ENCODE peak calls at places on chromosomes 6 and 20, in seven cellular contexts. One of them, this sample, is unnamed.

GRCh38 chr6:15793288-15793687 is 130.5 kb upstream of the DTNBP1 start:
- DNase-seq in GM23338: no peak
- DNase-seq in hepatocyte: peak; percentile 65
- DNase-seq in HCT116: no peak
- DNase-seq in GM23248: peak; percentile 76
- DNase-seq in OCI-LY7: no peak
- DNase-seq in Karpas-422: no peak
- DNase-seq in this sample: no peak

GRCh38 chr6:165456327-165456726 is 146.9 kb upstream of the C6orf118 start:
- DNase-seq in GM23338: no peak
- DNase-seq in hepatocyte: no peak
- DNase-seq in HCT116: no peak
- DNase-seq in GM23248: no peak
- DNase-seq in OCI-LY7: no peak
- DNase-seq in Karpas-422: no peak
- DNase-seq in this sample: no peak

GRCh38 chr6:118277631-118278030 is 270.5 kb upstream of the PLN start:
- DNase-seq in GM23338: no peak
- DNase-seq in hepatocyte: no peak
- DNase-seq in HCT116: no peak
- DNase-seq in GM23248: no peak
- DNase-seq in OCI-LY7: no peak
- DNase-seq in Karpas-422: no peak
- DNase-seq in this sample: no peak

GRCh38 chr6:116971959-116972358 is 94.9 kb downstream of the RFX6 start:
- DNase-seq in GM23338: peak; percentile 68
- DNase-seq in hepatocyte: peak; percentile 61
- DNase-seq in HCT116: peak; percentile 54
- DNase-seq in GM23248: peak; percentile 58
- DNase-seq in OCI-LY7: peak; percentile 50
- DNase-seq in Karpas-422: peak; percentile 81
- DNase-seq in this sample: peak; percentile 67

GRCh38 chr6:117600008-117600743 is 2.1 kb downstream of the GOPC start:
- DNase-seq in GM23338: no peak
- DNase-seq in hepatocyte: no peak
- DNase-seq in HCT116: no peak
- DNase-seq in GM23248: peak; percentile 33
- DNase-seq in OCI-LY7: peak; percentile 27
- DNase-seq in Karpas-422: peak; percentile 52
- DNase-seq in this sample: peak; percentile 27

GRCh38 chr20:49540232-49540620 is 27.7 kb downstream of the PTGIS start:
- DNase-seq in GM23338: no peak
- DNase-seq in hepatocyte: no peak
- DNase-seq in HCT116: no peak
- DNase-seq in GM23248: no peak
- DNase-seq in OCI-LY7: no peak
- DNase-seq in Karpas-422: no peak
- DNase-seq in this sample: no peak

GRCh38 chr6:105091140-105091829 is 88.5 kb downstream of the POPDC3 start:
- DNase-seq in GM23338: no peak
- DNase-seq in hepatocyte: no peak
- DNase-seq in HCT116: no peak
- DNase-seq in GM23248: no peak
- DNase-seq in OCI-LY7: no peak
- DNase-seq in Karpas-422: no peak
- DNase-seq in this sample: no peak

GRCh38 chr6:81772741-81773140 is 20.3 kb upstream of the TENT5A start:
- DNase-seq in GM23338: no peak
- DNase-seq in hepatocyte: no peak
- DNase-seq in HCT116: no peak
- DNase-seq in GM23248: peak; percentile 87
- DNase-seq in OCI-LY7: no peak
- DNase-seq in Karpas-422: no peak
- DNase-seq in this sample: no peak

GRCh38 chr20:34997171-34997570 is 41.5 kb downstream of the MYH7B start:
- DNase-seq in GM23338: peak; percentile 89
- DNase-seq in hepatocyte: no peak
- DNase-seq in HCT116: no peak
- DNase-seq in GM23248: no peak
- DNase-seq in OCI-LY7: no peak
- DNase-seq in Karpas-422: no peak
- DNase-seq in this sample: no peak

GRCh38 chr6:109595998-109596397 is 95.0 kb downstream of the AK9 start:
- DNase-seq in GM23338: peak; percentile 66
- DNase-seq in hepatocyte: peak; percentile 31
- DNase-seq in HCT116: peak; percentile 18
- DNase-seq in GM23248: peak; percentile 61
- DNase-seq in OCI-LY7: peak; percentile 12
- DNase-seq in Karpas-422: peak; percentile 56
- DNase-seq in this sample: peak; percentile 26

GRCh38 chr6:76639941-76640340 is 567.5 kb upstream of the IMPG1 start:
- DNase-seq in GM23338: no peak
- DNase-seq in hepatocyte: no peak
- DNase-seq in HCT116: no peak
- DNase-seq in GM23248: no peak
- DNase-seq in OCI-LY7: no peak
- DNase-seq in Karpas-422: no peak
- DNase-seq in this sample: no peak

GRCh38 chr20:59805786-59806577 is 127.5 kb downstream of the SYCP2 start:
- DNase-seq in GM23338: no peak
- DNase-seq in hepatocyte: no peak
- DNase-seq in HCT116: no peak
- DNase-seq in GM23248: no peak
- DNase-seq in OCI-LY7: no peak
- DNase-seq in Karpas-422: no peak
- DNase-seq in this sample: no peak

GRCh38 chr6:166640342-166641043 is 13.4 kb upstream of the RPS6KA2 start:
- DNase-seq in GM23338: peak; percentile 47
- DNase-seq in hepatocyte: no peak
- DNase-seq in HCT116: no peak
- DNase-seq in GM23248: no peak
- DNase-seq in OCI-LY7: no peak
- DNase-seq in Karpas-422: no peak
- DNase-seq in this sample: no peak

GRCh38 chr6:23446394-23447001 is 679.5 kb upstream of the NRSN1 start:
- DNase-seq in GM23338: peak; percentile 42
- DNase-seq in hepatocyte: peak; percentile 63
- DNase-seq in HCT116: peak; percentile 1
- DNase-seq in GM23248: peak; percentile 60
- DNase-seq in OCI-LY7: no peak
- DNase-seq in Karpas-422: no peak
- DNase-seq in this sample: peak; percentile 40

GRCh38 chr6:119442776-119443184 is 93.2 kb upstream of the MAN1A1 start:
- DNase-seq in GM23338: no peak
- DNase-seq in hepatocyte: no peak
- DNase-seq in HCT116: no peak
- DNase-seq in GM23248: no peak
- DNase-seq in OCI-LY7: peak; percentile 99
- DNase-seq in Karpas-422: no peak
- DNase-seq in this sample: peak; percentile 97

GRCh38 chr6:21587182-21587924 is 6.2 kb upstream of the SOX4 start:
- DNase-seq in GM23338: peak; percentile 82
- DNase-seq in hepatocyte: peak; percentile 75
- DNase-seq in HCT116: peak; percentile 46
- DNase-seq in GM23248: peak; percentile 74
- DNase-seq in OCI-LY7: no peak
- DNase-seq in Karpas-422: peak; percentile 68
- DNase-seq in this sample: peak; percentile 47

DNA sequence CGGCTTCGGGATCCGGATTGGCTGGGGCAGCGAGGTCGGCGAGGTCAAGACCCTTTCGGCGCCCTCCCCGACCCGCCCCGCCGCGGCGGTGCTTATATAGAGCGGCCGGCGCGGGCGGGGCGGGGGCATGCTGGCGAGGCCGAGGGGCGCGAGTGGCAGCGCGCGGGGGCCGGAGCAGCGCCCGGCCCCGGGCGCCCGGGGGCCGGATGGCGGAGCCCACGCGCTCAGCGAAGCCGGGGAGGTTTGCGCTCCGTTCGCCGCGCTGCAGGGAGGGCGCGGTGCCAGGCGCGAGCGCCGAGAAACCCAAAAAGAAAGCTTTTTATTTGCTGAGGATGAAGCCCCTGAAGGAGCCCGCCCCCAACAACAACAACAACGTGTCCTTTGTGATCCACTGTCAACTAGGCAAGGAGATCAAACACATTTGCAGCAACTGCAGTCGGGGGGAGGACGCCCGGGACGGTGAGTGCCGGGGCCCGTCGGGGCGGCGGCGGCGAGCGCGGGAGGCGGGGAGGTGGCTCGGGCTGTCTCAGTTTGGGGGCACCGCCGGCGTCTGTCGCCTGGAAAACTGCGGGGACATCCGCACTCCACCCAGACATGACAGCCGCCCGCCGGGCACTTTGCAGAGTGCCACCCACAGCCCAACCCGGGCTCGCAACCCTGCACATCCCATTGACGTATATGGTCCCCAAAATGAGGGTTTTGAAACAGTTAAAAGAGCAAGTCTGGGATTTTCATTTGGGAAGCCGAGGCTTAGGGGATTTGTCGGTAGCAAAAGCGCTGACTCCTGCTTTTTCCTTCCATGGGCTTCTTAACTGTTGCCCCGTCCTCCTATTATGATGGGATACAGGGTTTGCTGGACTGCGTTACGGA is 297.3 kb downstream of the PHACTR1 start:
- DNase-seq in GM23338: peak; percentile 62
- DNase-seq in hepatocyte: peak; percentile 24
- DNase-seq in HCT116: no peak
- DNase-seq in GM23248: peak; percentile 44
- DNase-seq in OCI-LY7: no peak
- DNase-seq in Karpas-422: no peak
- DNase-seq in this sample: no peak
- H3K4me3 ChIP-seq in GM23338: peak overlapping the region; percentile 79
- H3K4me3 ChIP-seq in hepatocyte: peak overlapping the region; percentile 42
- H3K4me3 ChIP-seq in HCT116: no peak overlapping the region
- H3K4me3 ChIP-seq in GM23248: peak overlapping the region; percentile 68
- H3K4me3 ChIP-seq in OCI-LY7: no peak overlapping the region
- H3K4me3 ChIP-seq in Karpas-422: no peak overlapping the region
- H3K4me3 ChIP-seq in this sample: peak overlapping the region; percentile 45

GRCh38 chr6:143264291-143264834 is 186.1 kb downstream of the ADAT2 start:
- DNase-seq in GM23338: no peak
- DNase-seq in hepatocyte: no peak
- DNase-seq in HCT116: no peak
- DNase-seq in GM23248: no peak
- DNase-seq in OCI-LY7: no peak
- DNase-seq in Karpas-422: no peak
- DNase-seq in this sample: no peak

GRCh38 chr6:143262859-143263258 is 187.6 kb downstream of the ADAT2 start:
- DNase-seq in GM23338: no peak
- DNase-seq in hepatocyte: no peak
- DNase-seq in HCT116: no peak
- DNase-seq in GM23248: no peak
- DNase-seq in OCI-LY7: no peak
- DNase-seq in Karpas-422: no peak
- DNase-seq in this sample: no peak

GRCh38 chr6:143258945-143259344 is 191.6 kb downstream of the ADAT2 start:
- DNase-seq in GM23338: no peak
- DNase-seq in hepatocyte: no peak
- DNase-seq in HCT116: no peak
- DNase-seq in GM23248: no peak
- DNase-seq in OCI-LY7: peak; percentile 2
- DNase-seq in Karpas-422: peak; percentile 67
- DNase-seq in this sample: no peak

GRCh38 chr6:143262037-143262436 is 188.5 kb downstream of the ADAT2 start:
- DNase-seq in GM23338: no peak
- DNase-seq in hepatocyte: no peak
- DNase-seq in HCT116: no peak
- DNase-seq in GM23248: no peak
- DNase-seq in OCI-LY7: no peak
- DNase-seq in Karpas-422: no peak
- DNase-seq in this sample: no peak

DNA sequence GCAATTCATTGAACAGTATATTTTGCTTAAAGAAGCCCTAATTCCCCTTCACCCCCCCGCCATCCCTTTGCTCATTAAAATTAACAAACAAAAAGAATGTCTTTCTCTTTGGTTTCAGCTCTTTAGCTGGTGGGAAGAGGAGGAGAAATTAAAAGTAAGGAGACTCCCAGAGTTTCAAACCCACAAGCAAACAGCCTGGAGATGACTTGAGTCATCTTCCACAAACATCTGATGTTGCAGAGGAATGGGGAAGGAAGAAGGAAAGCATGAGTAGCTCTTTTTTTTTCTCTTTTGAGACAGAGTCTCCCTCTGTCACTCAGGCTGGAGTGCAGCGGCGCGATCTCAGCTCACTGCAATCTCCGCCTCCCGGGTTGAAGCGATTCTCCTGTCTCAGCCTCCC is 189.6 kb downstream of the ADAT2 start:
- DNase-seq in GM23338: no peak
- DNase-seq in hepatocyte: no peak
- DNase-seq in HCT116: no peak
- DNase-seq in GM23248: peak; percentile 72
- DNase-seq in OCI-LY7: no peak
- DNase-seq in Karpas-422: no peak
- DNase-seq in this sample: no peak
- H3K9me2 ChIP-seq in GM23338: no peaks in the 10 kb centered on the region
- H3K9me2 ChIP-seq in hepatocyte: no peaks in the 10 kb centered on the region
- H3K9me2 ChIP-seq in HCT116: no peaks in the 10 kb centered on the region
- H3K9me2 ChIP-seq in GM23248: peaks cover 3% of the 10 kb centered on the region
- H3K9me2 ChIP-seq in OCI-LY7: peaks cover 4% of the 10 kb centered on the region
- H3K9me2 ChIP-seq in Karpas-422: no peaks in the 10 kb centered on the region
- H3K9me2 ChIP-seq in this sample: no peaks in the 10 kb centered on the region

GRCh38 chr6:168599118-168599494 is 158.1 kb downstream of the SMOC2 start:
- DNase-seq in GM23338: no peak
- DNase-seq in hepatocyte: no peak
- DNase-seq in HCT116: no peak
- DNase-seq in GM23248: no peak
- DNase-seq in OCI-LY7: no peak
- DNase-seq in Karpas-422: no peak
- DNase-seq in this sample: no peak
- H3K4me3 ChIP-seq in GM23338: no peak overlapping the region
- H3K4me3 ChIP-seq in hepatocyte: no peak overlapping the region
- H3K4me3 ChIP-seq in HCT116: no peak overlapping the region
- H3K4me3 ChIP-seq in GM23248: no peak overlapping the region
- H3K4me3 ChIP-seq in OCI-LY7: no peak overlapping the region
- H3K4me3 ChIP-seq in Karpas-422: no peak overlapping the region
- H3K4me3 ChIP-seq in this sample: no peak overlapping the region

DNA sequence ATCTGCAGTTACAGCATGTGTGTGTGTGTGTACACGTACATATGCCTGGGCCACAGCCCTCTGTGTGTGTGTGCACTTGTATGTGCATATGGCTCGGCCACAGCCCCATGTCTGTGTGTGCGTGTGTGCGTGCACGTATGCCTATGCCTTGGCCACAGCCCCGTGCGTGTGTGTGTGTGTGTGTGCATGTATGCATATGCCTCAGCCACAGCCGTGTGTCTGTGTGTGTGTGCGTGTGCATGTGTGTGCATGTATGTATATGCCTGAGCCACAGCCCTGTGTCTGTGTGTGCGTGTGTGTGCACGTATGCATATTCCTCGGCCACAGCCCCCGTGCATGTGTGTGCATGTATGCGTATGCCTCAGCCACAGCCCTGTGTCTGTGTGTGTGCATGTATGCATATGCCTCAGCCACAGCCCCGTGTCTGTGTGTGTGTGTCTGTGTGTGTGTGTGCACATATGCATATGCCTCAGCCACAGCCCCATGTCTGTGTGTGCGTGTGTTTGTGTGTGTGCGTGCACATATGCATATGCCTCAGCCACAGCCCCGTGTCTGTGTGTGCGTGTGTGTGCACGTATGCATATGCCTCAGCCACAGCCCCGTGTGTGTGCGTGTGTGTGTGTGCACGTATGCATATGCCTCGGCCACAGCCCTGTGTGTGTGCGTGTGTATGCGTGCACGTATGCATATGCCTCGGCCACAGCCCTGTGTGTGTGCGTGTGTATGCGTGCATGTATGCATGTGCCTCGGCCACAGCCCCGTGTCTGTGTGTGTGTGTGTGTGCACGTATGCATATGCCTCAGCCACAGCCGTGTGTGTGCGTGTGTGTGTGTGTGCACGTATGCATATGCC is 14.6 kb upstream of the C20orf204 start:
- DNase-seq in GM23338: no peak
- DNase-seq in hepatocyte: no peak
- DNase-seq in HCT116: no peak
- DNase-seq in GM23248: no peak
- DNase-seq in OCI-LY7: no peak
- DNase-seq in Karpas-422: no peak
- DNase-seq in this sample: no peak
- H3K9me2 ChIP-seq in GM23338: no peaks in the 10 kb centered on the region
- H3K9me2 ChIP-seq in hepatocyte: no peaks in the 10 kb centered on the region
- H3K9me2 ChIP-seq in HCT116: no peaks in the 10 kb centered on the region
- H3K9me2 ChIP-seq in GM23248: no peaks in the 10 kb centered on the region
- H3K9me2 ChIP-seq in OCI-LY7: no peaks in the 10 kb centered on the region
- H3K9me2 ChIP-seq in Karpas-422: no peaks in the 10 kb centered on the region
- H3K9me2 ChIP-seq in this sample: no peaks in the 10 kb centered on the region

This sample was measured in MM.1S.